ENCODE peak calls at places on chromosomes 12 and 14, in five cellular contexts. P, R, V, N and I are unnamed samples.

GRCh38 chr12:28958553-28959195 is 190.4 kb upstream of the FAR2 start:
- DNase-seq in P (no peak), R (no peak), V (no peak), N (no peak), I (no peak)

GRCh38 chr14:26622611-26623010 is 24.8 kb upstream of the NOVA1 start:
- DNase-seq in P (no peak), R (no peak), V (no peak), N (no peak), I (no peak)

GRCh38 chr12:52044284-52044983 is 6.8 kb upstream of the NR4A1 start:
- DNase-seq in P (no peak), R (peak), V (peak), N (no peak), I (peak)

GRCh38 chr12:51622564-51622963 is 31.5 kb downstream of the SCN8A start:
- DNase-seq in P (no peak), R (no peak), V (no peak), N (no peak), I (no peak)

GRCh38 chr12:83954939-83955601 is 957.5 kb downstream of the SLC6A15 start:
- DNase-seq in P (no peak), R (no peak), V (no peak), N (no peak), I (no peak)

GRCh38 chr12:55733021-55733555 is 4.3 kb upstream of the CD63 start:
- DNase-seq in P (no peak), R (no peak), V (no peak), N (no peak), I (no peak)

GRCh38 chr12:71426648-71427047 is 12.9 kb upstream of the LGR5 start:
- DNase-seq in P (no peak), R (no peak), V (no peak), N (no peak), I (no peak)

GRCh38 chr12:73445658-73446324 is 1091.8 kb upstream of the ATXN7L3B start:
- DNase-seq in P (no peak), R (no peak), V (no peak), N (no peak), I (no peak)

GRCh38 chr12:65229441-65229840 is 49.0 kb upstream of the MSRB3 start:
- DNase-seq in P (no peak), R (no peak), V (no peak), N (peak), I (no peak)

GRCh38 chr14:99551034-99551922 is 52.7 kb downstream of the CCDC85C start:
- DNase-seq in P (no peak), R (no peak), V (no peak), N (no peak), I (no peak)

GRCh38 chr14:59060841-59061240 is 127.6 kb upstream of the DAAM1 start:
- DNase-seq in P (no peak), R (no peak), V (no peak), N (no peak), I (peak)

GRCh38 chr14:65191716-65192115 is 89.4 kb upstream of the MAX start:
- DNase-seq in P (no peak), R (no peak), V (no peak), N (no peak), I (no peak)

GRCh38 chr12:130335517-130336392 is 1.9 kb upstream of the PIWIL1 start:
- DNase-seq in P (peak), R (peak), V (no peak), N (peak), I (no peak)

GRCh38 chr14:68849416-68849815 is 56.5 kb upstream of the ZFP36L1 start:
- DNase-seq in P (no peak), R (no peak), V (no peak), N (no peak), I (no peak)

GRCh38 chr12:103748002-103748401 is 93.0 kb downstream of the NT5DC3 start:
- DNase-seq in P (no peak), R (no peak), V (no peak), N (peak), I (no peak)

GRCh38 chr12:24478254-24478653 is 470.6 kb downstream of the BCAT1 start:
- DNase-seq in P (no peak), R (no peak), V (no peak), N (no peak), I (no peak)

GRCh38 chr14:103141117-103141796 is 18.0 kb downstream of the TNFAIP2 start:
- DNase-seq in P (peak), R (peak), V (no peak), N (peak), I (peak)

GRCh38 chr14:106269029-106269428 is 742.6 kb downstream of the TMEM121 start:
- DNase-seq in P (no peak), R (no peak), V (no peak), N (no peak), I (no peak)

GRCh38 chr12:90090929-90091651 is 382.5 kb upstream of the ATP2B1 start:
- DNase-seq in P (no peak), R (peak), V (no peak), N (peak), I (no peak)

GRCh38 chr14:52076334-52076733 is 7.5 kb upstream of the NID2 start:
- DNase-seq in P (no peak), R (no peak), V (no peak), N (no peak), I (peak)

GRCh38 chr14:99039316-99040041 is 232.5 kb downstream of the BCL11B start:
- DNase-seq in P (no peak), R (no peak), V (no peak), N (no peak), I (no peak)

GRCh38 chr14:79134346-79134745 is 964.2 kb downstream of the NRXN3 start:
- DNase-seq in P (no peak), R (no peak), V (no peak), N (no peak), I (no peak)

GRCh38 chr12:52612431-52613290 is 5.7 kb downstream of the KRT73 start:
- DNase-seq in P (no peak), R (no peak), V (no peak), N (no peak), I (no peak)

GRCh38 chr12:33427071-33427470 is 12.5 kb downstream of the SYT10 start:
- DNase-seq in P (no peak), R (no peak), V (no peak), N (no peak), I (no peak)

GRCh38 chr12:106584104-106585064 is 1.6 kb downstream of the RFX4 start:
- DNase-seq in P (no peak), R (no peak), V (no peak), N (no peak), I (peak)

GRCh38 chr14:27528328-27528727 is 930.5 kb upstream of the NOVA1 start:
- DNase-seq in P (no peak), R (no peak), V (no peak), N (peak), I (no peak)

GRCh38 chr14:73724696-73725095 is 10.5 kb upstream of the PNMA1 start:
- DNase-seq in P (no peak), R (no peak), V (no peak), N (no peak), I (no peak)

GRCh38 chr12:103799504-103800251 is 41.4 kb downstream of the NT5DC3 start:
- DNase-seq in P (no peak), R (peak), V (no peak), N (peak), I (no peak)

GRCh38 chr12:102435827-102436436 is 44.4 kb downstream of the IGF1 start:
- DNase-seq in P (no peak), R (no peak), V (no peak), N (no peak), I (no peak)

GRCh38 chr14:88166616-88167015 is 156.5 kb downstream of the KCNK10 start:
- DNase-seq in P (no peak), R (no peak), V (no peak), N (peak), I (no peak)

GRCh38 chr14:94591073-94591472 is 9.8 kb downstream of the SERPINA5 start:
- DNase-seq in P (no peak), R (no peak), V (no peak), N (no peak), I (no peak)

GRCh38 chr14:85565862-85566296 is 35.9 kb downstream of the FLRT2 start:
- DNase-seq in P (no peak), R (no peak), V (no peak), N (peak), I (no peak)